ENCODE peak calls at places on chromosomes 2 and 18, in ten cellular contexts. I, R, J, X, M, F, N, E, U and C are unnamed samples.

GRCh38 chr18:26233208-26233607 is 7.0 kb downstream of the TAF4B start:
- DNase-seq in R (no peak), J (no peak), F (no peak), U (no peak), M (no peak), N (no peak), X (peak), E (no peak), I (no peak), C (no peak)

GRCh38 chr2:205660521-205661124 is 21.7 kb upstream of the NRP2 start:
- DNase-seq in M (no peak), E (no peak), U (peak), X (no peak), F (peak), R (no peak), J (no peak), N (no peak), I (no peak), C (no peak)

GRCh38 chr2:182946949-182947348 is 80.5 kb upstream of the FRZB start:
- DNase-seq in U (peak), E (no peak), J (no peak), R (no peak), X (no peak), N (no peak), F (no peak), I (no peak), M (no peak), C (no peak)

GRCh38 chr18:23526516-23527063 is 23.3 kb downstream of the RMC1 start:
- DNase-seq in E (no peak), N (no peak), U (no peak), M (no peak), X (no peak), R (no peak), F (no peak), J (no peak), I (no peak), C (no peak)

GRCh38 chr18:21853020-21853419 is 112.4 kb downstream of the MIB1 start:
- DNase-seq in R (no peak), X (no peak), U (peak), E (no peak), M (peak), J (no peak), N (no peak), F (no peak), I (no peak), C (no peak)

GRCh38 chr18:23838801-23839366 is 149.6 kb downstream of the LAMA3 start:
- DNase-seq in F (no peak), E (no peak), I (no peak), N (no peak), X (no peak), J (no peak), U (peak), R (no peak), M (no peak), C (no peak)

GRCh38 chr2:201628545-201628944 is 14.8 kb downstream of the TMEM237 start:
- DNase-seq in I (no peak), E (no peak), X (no peak), F (no peak), N (no peak), J (no peak), M (no peak), R (no peak), U (peak), C (no peak)

GRCh38 chr18:57050314-57050949 is 96.5 kb upstream of the BOD1L2 start:
- DNase-seq in N (no peak), F (no peak), R (no peak), M (no peak), U (no peak), E (no peak), X (no peak), I (no peak), J (no peak), C (no peak)

GRCh38 chr2:62440281-62440946 is 65.6 kb downstream of the TMEM17 start:
- DNase-seq in F (no peak), E (no peak), N (no peak), M (no peak), X (no peak), I (no peak), J (no peak), U (no peak), R (no peak), C (no peak)

GRCh38 chr2:51693640-51694039 is 661.7 kb upstream of the NRXN1 start:
- DNase-seq in U (no peak), J (no peak), F (no peak), M (no peak), E (no peak), R (no peak), X (no peak), I (no peak), N (no peak), C (no peak)

GRCh38 chr2:208373460-208374089 is 33.0 kb upstream of the PTH2R start:
- DNase-seq in M (peak), E (no peak), J (no peak), R (peak), I (no peak), F (no peak), U (no peak), X (peak), N (peak), C (peak)

GRCh38 chr2:161423351-161424178 is 7.5 kb downstream of the TBR1 start:
- DNase-seq in J (no peak), R (no peak), M (no peak), N (no peak), E (no peak), I (no peak), X (peak), U (no peak), F (no peak), C (no peak)

GRCh38 chr2:173693164-173693563 is 272.0 kb downstream of the SP3 start:
- DNase-seq in I (no peak), E (no peak), F (no peak), R (no peak), M (no peak), J (no peak), X (no peak), U (no peak), N (no peak), C (no peak)

GRCh38 chr18:1965016-1965415 is 606.3 kb downstream of the METTL4 start:
- DNase-seq in X (no peak), N (no peak), M (no peak), U (no peak), F (no peak), J (no peak), R (no peak), E (no peak), I (no peak), C (no peak)

GRCh38 chr18:67183398-67183797 is 333.1 kb downstream of the DSEL start:
- DNase-seq in J (no peak), M (no peak), N (no peak), F (no peak), X (no peak), E (no peak), R (no peak), U (no peak), I (no peak), C (no peak)
- H3K4me3 ChIP-seq in J (no peak), M (no peak), N (no peak), F (no peak), X (no peak), E (no peak), R (no peak), U (no peak), I (no peak), C (no peak)

DNA sequence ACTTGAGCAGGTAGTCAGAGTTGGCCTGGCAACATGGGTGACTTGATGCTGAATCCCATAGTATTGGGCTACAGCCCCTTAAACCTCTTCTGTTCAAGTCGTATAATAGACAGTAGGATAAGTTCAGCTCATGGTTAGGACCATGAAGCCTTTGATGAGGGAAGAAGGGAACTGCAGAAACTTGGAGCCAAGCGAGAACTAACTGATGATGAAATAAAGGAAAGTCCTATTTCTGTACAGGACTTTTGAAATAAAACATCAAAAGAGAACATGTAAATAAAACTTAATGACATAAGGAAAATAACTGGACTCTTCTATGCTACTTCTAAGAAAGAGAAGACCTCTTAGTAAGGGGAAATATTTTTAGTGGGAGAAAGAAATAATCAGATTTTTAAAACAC is 51.2 kb upstream of the UGP2 start:
- DNase-seq in I (no peak), E (no peak), U (no peak), R (no peak), M (no peak), F (no peak), X (no peak), J (no peak), N (no peak), C (no peak)
- H3K27ac ChIP-seq in I (no peak), E (no peak), U (peak), R (no peak), M (no peak), F (no peak), X (no peak), J (peak), N (no peak), C (no peak)

GRCh38 chr2:71100195-71100964 is 29.6 kb downstream of the MCEE start:
- DNase-seq in U (peak), R (peak), X (peak), I (no peak), J (no peak), E (peak), F (peak), N (peak), M (peak), C (peak)
- TF ChIP-seq CTCF in U (peak), R (peak), X (peak), I (peak), J (peak), E (no peak), F (peak), N (peak), M (peak), C (peak)

DNA sequence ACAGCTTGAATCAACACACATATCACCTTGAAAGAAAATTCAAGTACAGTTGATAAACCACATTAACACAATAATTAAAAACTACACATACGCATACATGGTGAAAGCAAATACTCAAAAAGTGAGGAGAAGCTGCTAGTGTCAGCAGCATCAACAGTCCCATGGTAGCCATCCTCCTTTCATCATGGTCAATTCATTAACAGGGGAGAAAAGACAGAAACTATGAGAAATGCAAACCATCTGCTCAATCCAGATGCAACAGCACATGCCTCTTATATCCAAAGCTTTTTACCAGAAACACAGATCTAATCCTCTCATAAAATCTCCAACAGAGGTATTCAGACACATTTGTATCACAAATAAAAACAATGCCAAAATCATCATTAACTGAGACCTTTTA is 81.9 kb upstream of the CHRNA1 start:
- DNase-seq in J (no peak), X (no peak), U (no peak), E (no peak), R (no peak), I (no peak), M (no peak), N (no peak), F (no peak), C (no peak)
- H3K4me3 ChIP-seq in J (peak), X (no peak), U (peak), E (no peak), R (no peak), I (peak), M (no peak), N (no peak), F (no peak), C (no peak)

DNA sequence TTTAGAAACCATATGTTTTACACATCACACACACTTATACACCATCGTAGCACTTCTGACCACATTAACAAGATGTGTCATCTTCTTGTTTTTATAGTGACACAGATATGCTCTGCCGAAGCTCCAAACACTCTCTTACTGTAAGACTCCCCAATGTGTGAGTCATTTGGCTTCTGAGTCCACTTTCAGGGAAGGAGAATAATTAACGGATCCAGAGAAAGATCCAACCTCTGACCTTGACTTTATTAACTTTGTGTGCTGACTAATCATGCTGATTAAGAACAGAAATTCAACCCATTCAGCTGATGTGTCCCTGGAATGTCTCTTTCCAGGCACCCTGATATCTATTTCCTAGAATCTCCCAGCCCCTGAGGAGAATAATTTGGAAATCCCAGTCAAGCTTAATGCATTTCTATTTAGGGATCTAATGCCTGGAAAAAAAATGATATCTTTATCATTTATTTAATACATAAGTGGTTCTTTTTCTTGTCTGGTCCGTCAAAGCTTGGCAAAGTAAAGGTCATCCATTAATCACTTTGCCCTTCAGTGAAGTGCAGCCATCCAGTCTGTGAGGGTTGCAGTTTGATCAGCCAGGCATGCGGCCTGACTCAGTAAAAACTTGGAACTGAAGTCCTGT is 615.8 kb upstream of the SYT4 start:
- DNase-seq in M (no peak), N (no peak), X (no peak), F (no peak), J (no peak), E (no peak), I (no peak), R (peak), U (peak), C (no peak)
- H3K27ac ChIP-seq in M (no peak), N (no peak), X (no peak), F (no peak), J (no peak), E (no peak), I (no peak), R (no peak), U (peak), C (no peak)

DNA sequence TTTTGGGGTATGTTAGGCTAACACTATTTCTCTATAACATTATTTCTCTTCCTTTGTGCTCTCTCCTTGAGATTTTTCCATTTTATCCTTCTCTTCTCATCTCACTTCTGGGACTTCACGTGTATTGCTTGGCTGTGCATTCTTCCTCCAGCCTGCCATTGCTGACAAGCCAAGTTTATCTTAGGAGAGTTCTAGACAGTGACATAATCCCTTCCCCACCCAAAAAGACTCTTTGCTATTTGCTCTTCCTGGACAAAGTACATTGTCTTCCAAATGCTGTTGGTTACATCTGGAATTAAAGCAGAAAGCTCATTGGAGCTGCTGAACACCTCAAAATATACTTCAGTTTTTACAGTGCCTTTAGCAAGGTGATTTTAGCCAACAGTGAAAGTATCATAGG is 8.9 kb downstream of the TSPYL6 start:
- DNase-seq in M (no peak), E (no peak), I (no peak), F (no peak), N (no peak), X (no peak), R (no peak), J (no peak), U (peak), C (no peak)
- TF ChIP-seq CTCF in M (no peak), E (no peak), I (no peak), F (no peak), N (no peak), X (no peak), R (no peak), J (no peak), U (no peak), C (no peak)

GRCh38 chr2:73893764-73894474 is 1.1 kb downstream of the ACTG2 start:
- DNase-seq in I (no peak), X (no peak), F (no peak), J (no peak), E (no peak), U (no peak), R (no peak), N (no peak), M (no peak), C (no peak)
- H3K4me3 ChIP-seq in I (peak), X (no peak), F (peak), J (peak), E (peak), U (peak), R (no peak), N (no peak), M (no peak), C (no peak)

DNA sequence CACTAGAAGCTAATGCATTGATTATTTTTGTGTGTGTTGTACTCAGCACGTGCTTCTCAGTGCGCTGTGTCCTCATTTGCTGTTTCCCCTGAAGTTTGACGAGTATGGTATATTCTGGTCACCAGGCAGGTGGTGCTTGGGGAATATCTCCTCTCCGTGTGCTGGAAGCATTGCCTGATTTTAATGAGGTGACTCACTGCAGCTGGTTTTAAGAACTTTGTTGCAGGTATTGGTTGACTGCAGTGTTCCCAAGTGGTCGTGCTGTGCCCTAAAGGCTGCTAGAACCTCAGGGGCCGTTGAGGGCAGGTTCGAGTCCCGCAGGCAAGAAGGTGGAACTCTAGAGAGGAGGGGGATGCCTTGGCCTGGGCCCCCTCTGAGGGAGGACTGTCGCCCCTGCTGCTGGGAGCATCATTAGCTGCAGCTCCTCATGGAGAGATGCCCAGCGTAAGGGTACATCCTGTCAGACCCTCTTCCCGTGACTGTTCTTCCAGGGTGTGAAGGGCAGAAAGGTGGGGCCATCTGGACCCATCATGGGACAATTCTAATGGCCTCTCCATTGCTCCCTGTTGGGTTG is 82.6 kb downstream of the AGAP1 start:
- DNase-seq in I (no peak), X (no peak), N (no peak), U (no peak), M (no peak), F (no peak), R (no peak), J (no peak), E (no peak), C (no peak)
- H3K27ac ChIP-seq in I (no peak), X (no peak), N (no peak), U (no peak), M (no peak), F (no peak), R (no peak), J (no peak), E (no peak), C (no peak)